ENCODE peak calls at places on chromosomes 11 and 22, in four cellular contexts. M, U, E and W are unnamed samples.

GRCh38 chr11:65871811-65872548 is 620 bp downstream of the EFEMP2 start:
- DNase-seq in M (no peak), U (no peak), E (no peak), W (no peak)

GRCh38 chr11:8959546-8960166 is 4.6 kb downstream of the TMEM9B start:
- DNase-seq in M (peak), U (peak), E (peak), W (peak)

GRCh38 chr11:104164028-104164520 is at the start of gene PDGFD:
- DNase-seq in M (peak), U (no peak), E (no peak), W (no peak)

GRCh38 chr11:2420502-2421225 is 20.1 kb downstream of the TSSC4 start:
- DNase-seq in M (peak), U (peak), E (peak), W (no peak)

GRCh38 chr11:128707671-128708070 is 13.8 kb downstream of the FLI1 start:
- DNase-seq in M (no peak), U (no peak), E (no peak), W (no peak)

GRCh38 chr11:44229003-44229570 is 80.9 kb downstream of the ALX4 start:
- DNase-seq in M (no peak), U (no peak), E (no peak), W (no peak)

GRCh38 chr11:115577701-115578100 is 73.5 kb upstream of the CADM1 start:
- DNase-seq in M (no peak), U (no peak), E (no peak), W (no peak)

GRCh38 chr11:42552786-42553185 is 759.0 kb upstream of the API5 start:
- DNase-seq in M (no peak), U (no peak), E (no peak), W (no peak)

GRCh38 chr11:115695677-115696451 is 191.6 kb upstream of the CADM1 start:
- DNase-seq in M (no peak), U (no peak), E (no peak), W (no peak)

GRCh38 chr22:43883012-43883661 is 8.7 kb downstream of the PNPLA5 start:
- DNase-seq in M (peak), U (peak), E (peak), W (no peak)

GRCh38 chr22:20137671-20138416 is 6.2 kb downstream of the ZDHHC8 start:
- DNase-seq in M (no peak), U (no peak), E (no peak), W (no peak)

GRCh38 chr22:28112548-28113043 is 193.5 kb upstream of the PITPNB start:
- DNase-seq in M (no peak), U (peak), E (peak), W (no peak)

GRCh38 chr11:65352783-65353182 is 1.8 kb upstream of the TIGD3 start:
- DNase-seq in M (no peak), U (no peak), E (no peak), W (no peak)

GRCh38 chr11:117595440-117595839 is 201.6 kb downstream of the DSCAML1 start:
- DNase-seq in M (no peak), U (peak), E (peak), W (no peak)

GRCh38 chr11:119888119-119888518 is 159.1 kb upstream of the NECTIN1 start:
- DNase-seq in M (no peak), U (no peak), E (no peak), W (no peak)

GRCh38 chr11:59221438-59221837 is 8.7 kb upstream of the MPEG1 start:
- DNase-seq in M (no peak), U (no peak), E (no peak), W (no peak)

GRCh38 chr22:30310881-30311771 is 15.6 kb downstream of the TBC1D10A start:
- DNase-seq in M (no peak), U (no peak), E (no peak), W (no peak)

GRCh38 chr11:75240381-75241035 is at the start of gene TPBGL:
- DNase-seq in M (no peak), U (peak), E (no peak), W (no peak)

GRCh38 chr22:44964722-44965078 is 45.1 kb downstream of the PHF21B start:
- DNase-seq in M (no peak), U (no peak), E (no peak), W (no peak)

GRCh38 chr11:18063131-18063530 is 17.1 kb upstream of the TPH1 start:
- DNase-seq in M (no peak), U (no peak), E (no peak), W (no peak)

GRCh38 chr11:12979928-12980689 is 29.0 kb upstream of the RASSF10 start:
- DNase-seq in M (no peak), U (no peak), E (no peak), W (no peak)

GRCh38 chr11:118241191-118242098 is 10.7 kb downstream of the MPZL3 start:
- DNase-seq in M (no peak), U (peak), E (peak), W (no peak)

GRCh38 chr11:40175980-40176379 is 1283.5 kb downstream of the LRRC4C start:
- DNase-seq in M (no peak), U (no peak), E (no peak), W (no peak)

GRCh38 chr22:45124176-45124857 is 39.4 kb upstream of the NUP50 start:
- DNase-seq in M (no peak), U (no peak), E (no peak), W (no peak)

GRCh38 chr11:6862961-6863360 is at the start of gene OR10A2:
- DNase-seq in M (no peak), U (no peak), E (no peak), W (no peak)

GRCh38 chr11:126340960-126341709 is 14.4 kb upstream of the ST3GAL4 start:
- DNase-seq in M (no peak), U (no peak), E (no peak), W (peak)

GRCh38 chr11:126337472-126338241 is 17.8 kb upstream of the ST3GAL4 start:
- DNase-seq in M (no peak), U (no peak), E (no peak), W (no peak)

GRCh38 chr11:126338346-126339055 is 17.0 kb upstream of the ST3GAL4 start:
- DNase-seq in M (no peak), U (no peak), E (no peak), W (no peak)

GRCh38 chr11:126339866-126340434 is 15.5 kb upstream of the ST3GAL4 start:
- DNase-seq in M (no peak), U (no peak), E (no peak), W (no peak)

DNA sequence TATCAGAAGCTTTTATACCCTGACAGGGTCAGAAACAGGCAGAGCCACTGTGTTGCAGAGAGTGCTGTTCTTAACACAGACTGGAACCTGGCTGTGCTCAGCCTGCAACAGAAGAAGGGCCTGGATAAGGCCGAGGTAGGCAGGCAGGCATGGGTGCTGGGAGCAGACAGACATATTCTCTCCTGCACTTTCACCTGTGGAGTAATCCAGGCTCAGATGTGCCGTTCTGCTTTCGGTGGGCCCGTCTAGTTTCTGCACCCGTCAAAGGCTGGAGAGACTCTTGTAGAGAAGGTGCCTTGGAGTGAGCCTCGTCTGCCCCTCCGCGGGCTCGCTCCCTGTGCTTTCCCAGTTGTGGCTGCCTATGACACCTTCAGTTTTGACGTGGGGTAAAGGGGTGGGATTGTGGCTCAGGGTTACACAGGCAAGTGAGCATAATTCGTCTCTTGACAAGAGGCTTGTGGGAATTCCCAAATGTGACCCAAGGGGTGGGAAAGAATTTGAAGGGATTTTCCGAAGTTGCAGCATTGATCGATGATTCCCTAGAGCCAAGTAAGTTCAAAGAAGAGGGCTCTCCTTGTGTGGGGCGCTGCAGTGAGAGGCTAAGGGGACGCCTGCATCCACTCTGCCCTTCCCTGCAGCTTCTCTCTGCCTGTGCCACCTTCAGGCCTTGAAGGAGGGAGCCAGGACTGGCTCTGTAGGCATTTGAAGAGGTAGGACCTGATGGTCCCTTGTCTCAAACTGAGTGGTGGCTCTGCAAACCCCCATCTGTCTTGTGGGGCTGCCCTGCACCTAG is 16.2 kb upstream of the ST3GAL4 start:
- DNase-seq in M (no peak), U (no peak), E (no peak), W (no peak)
- TF ChIP-seq EGR1 in M (no peak), U (no peak), E (no peak), W (no peak)

GRCh38 chr11:94666792-94667721 is 99.9 kb downstream of the PIWIL4 start:
- DNase-seq in M (no peak), U (no peak), E (no peak), W (no peak)
- TF ChIP-seq EGR1 in M (no peak), U (no peak), E (no peak), W (no peak)

DNA sequence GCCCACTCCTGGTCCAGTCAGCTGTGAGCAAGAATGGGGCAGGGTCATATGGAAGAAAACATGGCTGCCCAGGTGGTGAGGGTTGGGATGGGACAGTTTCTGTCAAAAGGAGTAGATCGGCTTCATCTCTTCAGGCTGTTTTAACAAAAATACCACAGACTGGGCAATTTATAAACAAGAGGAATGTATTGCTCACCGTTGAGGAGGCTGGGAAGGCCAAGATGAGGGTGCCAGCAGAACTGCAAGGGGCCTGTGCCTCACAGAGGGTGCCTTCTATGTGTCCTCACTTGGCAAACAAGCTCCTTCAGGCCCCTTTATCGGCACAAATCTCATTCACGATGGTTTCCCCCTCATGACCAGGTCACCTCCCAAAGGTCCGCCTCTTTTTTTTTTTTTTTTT is 18.1 kb upstream of the RELT start:
- DNase-seq in M (no peak), U (no peak), E (no peak), W (no peak)
- TF ChIP-seq EGR1 in M (no peak), U (no peak), E (no peak), W (no peak)

GRCh38 chr11:134760307-134760706 is 348.3 kb upstream of the B3GAT1 start:
- DNase-seq in M (no peak), U (no peak), E (no peak), W (no peak)
- TF ChIP-seq EGR1 in M (no peak), U (no peak), E (no peak), W (no peak)

GRCh38 chr11:11461473-11461872 is 108.4 kb upstream of the CSNK2A3 start:
- DNase-seq in M (no peak), U (no peak), E (no peak), W (no peak)

GRCh38 chr11:11464555-11464954 is 111.5 kb upstream of the CSNK2A3 start:
- DNase-seq in M (no peak), U (no peak), E (no peak), W (no peak)

GRCh38 chr11:11465280-11465679 is 112.2 kb upstream of the CSNK2A3 start:
- DNase-seq in M (no peak), U (no peak), E (no peak), W (no peak)

GRCh38 chr11:11459578-11459977 is 106.5 kb upstream of the CSNK2A3 start:
- DNase-seq in M (no peak), U (no peak), E (no peak), W (no peak)

GRCh38 chr11:11463397-11463796 is 110.3 kb upstream of the CSNK2A3 start:
- DNase-seq in M (no peak), U (no peak), E (no peak), W (no peak)
- TF ChIP-seq EGR1 in M (no peak), U (no peak), E (no peak), W (no peak)